ENCODE peak calls at places on chromosomes 16 and 17, in six cellular contexts. V is upper lobe of left lung, Q is GM12878, T is HepG2, D is K562, B is A549. E is an unnamed sample.

GRCh38 chr16:2814757-2815298 is 2.2 kb upstream of the PRSS21 start:
- ATAC-seq in V (no peak), Q (no peak), T (peak; percentile 24), D (no peak), B (no peak), E (no peak)

GRCh38 chr16:83136924-83137323 is 510.2 kb downstream of the CDH13 start:
- ATAC-seq in V (peak; percentile 27), Q (no peak), T (peak; percentile 66), D (no peak), B (no peak), E (no peak)

GRCh38 chr17:14196337-14196997 is 40.2 kb downstream of the CDRT15 start:
- ATAC-seq in V (no peak), Q (peak; percentile 63), T (peak; percentile 80), D (peak; percentile 73), B (peak; percentile 55), E (no peak)

GRCh38 chr17:58242171-58242784 is 3.9 kb downstream of the LPO start:
- ATAC-seq in V (no peak), Q (peak; percentile 90), T (no peak), D (no peak), B (no peak), E (no peak)

GRCh38 chr17:1997587-1998425 is 27.3 kb downstream of the RTN4RL1 start:
- ATAC-seq in V (peak; percentile 53), Q (no peak), T (peak; percentile 70), D (no peak), B (peak; percentile 64), E (no peak)

GRCh38 chr17:42389135-42389417 is 834 bp upstream of the STAT3 start:
- ATAC-seq in V (no peak), Q (peak; percentile 52), T (no peak), D (peak; percentile 9), B (peak; percentile 49), E (no peak)

GRCh38 chr17:80395402-80396151 is 19.4 kb upstream of the ENDOV start:
- ATAC-seq in V (peak; percentile 17), Q (no peak), T (peak; percentile 48), D (peak; percentile 55), B (peak; percentile 63), E (no peak)

GRCh38 chr16:86343111-86343642 is 167.2 kb upstream of the FOXF1 start:
- ATAC-seq in V (peak; percentile 69), Q (no peak), T (no peak), D (no peak), B (no peak), E (peak; percentile 93)

GRCh38 chr17:27489045-27489715 is 32.9 kb downstream of the KSR1 start:
- ATAC-seq in V (peak; percentile 94), Q (no peak), T (no peak), D (no peak), B (peak; percentile 51), E (peak; percentile 87)

GRCh38 chr16:88639231-88640038 is 1.1 kb downstream of the IL17C start:
- ATAC-seq in V (no peak), Q (peak; percentile 23), T (peak; percentile 74), D (peak; percentile 44), B (peak; percentile 11), E (peak; percentile 8)

GRCh38 chr17:22512997-22513538 is 820.7 kb downstream of the KCNJ18 start:
- ATAC-seq in V (no peak), Q (no peak), T (peak; percentile 85), D (peak; percentile 96), B (peak; percentile 11), E (no peak)

GRCh38 chr17:12180644-12181261 is 160.1 kb downstream of the MAP2K4 start:
- ATAC-seq in V (peak; percentile 48), Q (peak; percentile 68), T (no peak), D (peak; percentile 61), B (peak; percentile 67), E (peak; percentile 57)

GRCh38 chr17:12107905-12108304 is 87.2 kb downstream of the MAP2K4 start:
- ATAC-seq in V (no peak), Q (no peak), T (no peak), D (no peak), B (no peak), E (no peak)

GRCh38 chr17:80026359-80027042 is 9.2 kb downstream of the TBC1D16 start:
- ATAC-seq in V (no peak), Q (no peak), T (no peak), D (no peak), B (no peak), E (no peak)

GRCh38 chr17:74295625-74296547 is 21.9 kb downstream of the DNAI2 start:
- ATAC-seq in V (peak; percentile 72), Q (peak; percentile 73), T (peak; percentile 44), D (peak; percentile 96), B (peak; percentile 63), E (no peak)

GRCh38 chr16:57240872-57241271 is 4.2 kb upstream of the ARL2BP start:
- ATAC-seq in V (no peak), Q (peak; percentile 11), T (no peak), D (no peak), B (no peak), E (no peak)

GRCh38 chr17:76682306-76682705 is 28.5 kb downstream of the MXRA7 start:
- ATAC-seq in V (peak; percentile 76), Q (no peak), T (no peak), D (peak; percentile 18), B (no peak), E (peak; percentile 17)

GRCh38 chr17:34236341-34236892 is 18.7 kb upstream of the CCL2 start:
- ATAC-seq in V (peak; percentile 3), Q (no peak), T (no peak), D (no peak), B (no peak), E (no peak)

GRCh38 chr16:85681255-85681654 is 7.5 kb downstream of the GINS2 start:
- ATAC-seq in V (no peak), Q (no peak), T (no peak), D (no peak), B (no peak), E (no peak)

GRCh38 chr17:50660887-50661345 is 26.2 kb downstream of the ABCC3 start:
- ATAC-seq in V (peak; percentile 3), Q (no peak), T (peak; percentile 5), D (no peak), B (peak; percentile 8), E (no peak)

GRCh38 chr17:50662632-50663225 is 28.0 kb downstream of the ABCC3 start:
- ATAC-seq in V (no peak), Q (no peak), T (no peak), D (no peak), B (no peak), E (no peak)

GRCh38 chr17:50661348-50661747 is 26.7 kb downstream of the ABCC3 start:
- ATAC-seq in V (no peak), Q (no peak), T (no peak), D (peak; percentile 31), B (peak; percentile 25), E (no peak)

GRCh38 chr17:50660042-50660886 is 25.6 kb downstream of the ABCC3 start:
- ATAC-seq in V (peak; percentile 64), Q (no peak), T (peak; percentile 68), D (no peak), B (peak; percentile 23), E (peak; percentile 53)

GRCh38 chr17:50661795-50662391 is 27.2 kb downstream of the ABCC3 start:
- ATAC-seq in V (peak; percentile 51), Q (peak; percentile 64), T (peak; percentile 42), D (peak; percentile 87), B (peak; percentile 61), E (peak; percentile 77)
- TF ChIP-seq EP300 in V (no peak), Q (no peak), T (peak; percentile 96), D (peak; percentile 86), B (peak; percentile 98), E (no peak)

DNA sequence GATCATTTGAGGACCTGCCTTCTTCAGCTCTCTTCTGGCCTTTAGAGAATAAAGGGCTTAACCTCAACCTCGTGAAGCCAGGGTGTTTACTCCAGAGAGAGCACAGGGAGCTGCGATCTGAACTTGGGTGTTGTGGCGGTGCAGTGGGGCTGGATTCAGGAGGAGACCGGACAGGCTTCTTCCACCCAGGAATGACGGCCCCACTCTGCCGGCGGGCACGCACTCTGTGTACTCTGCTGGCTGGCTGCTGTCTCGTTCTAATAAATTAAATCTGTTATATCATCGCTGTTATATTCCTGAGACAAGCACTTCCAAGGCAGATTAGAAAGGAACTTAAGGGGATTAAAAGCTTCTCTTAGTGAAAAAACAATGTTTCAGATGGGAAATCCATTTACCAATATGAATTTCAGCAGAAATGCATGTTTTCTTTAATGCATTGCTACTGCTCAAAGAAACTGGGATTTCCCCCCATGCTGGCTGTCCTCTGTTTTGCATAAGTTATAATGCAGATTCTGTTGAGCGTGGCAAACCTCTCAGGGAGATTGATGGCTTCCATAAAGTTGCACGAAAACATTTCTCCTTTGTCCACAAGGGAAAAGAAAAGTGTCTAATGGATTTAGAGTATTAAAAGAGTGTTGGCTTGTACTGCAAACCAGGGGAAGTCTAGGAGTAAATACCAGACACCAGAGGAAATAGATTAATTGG is 168.6 kb upstream of the IRX3 start:
- ATAC-seq in V (no peak), Q (no peak), T (no peak), D (no peak), B (no peak), E (no peak)
- TF ChIP-seq EP300 in V (no peak), Q (no peak), T (no peak), D (no peak), B (no peak), E (no peak)

DNA sequence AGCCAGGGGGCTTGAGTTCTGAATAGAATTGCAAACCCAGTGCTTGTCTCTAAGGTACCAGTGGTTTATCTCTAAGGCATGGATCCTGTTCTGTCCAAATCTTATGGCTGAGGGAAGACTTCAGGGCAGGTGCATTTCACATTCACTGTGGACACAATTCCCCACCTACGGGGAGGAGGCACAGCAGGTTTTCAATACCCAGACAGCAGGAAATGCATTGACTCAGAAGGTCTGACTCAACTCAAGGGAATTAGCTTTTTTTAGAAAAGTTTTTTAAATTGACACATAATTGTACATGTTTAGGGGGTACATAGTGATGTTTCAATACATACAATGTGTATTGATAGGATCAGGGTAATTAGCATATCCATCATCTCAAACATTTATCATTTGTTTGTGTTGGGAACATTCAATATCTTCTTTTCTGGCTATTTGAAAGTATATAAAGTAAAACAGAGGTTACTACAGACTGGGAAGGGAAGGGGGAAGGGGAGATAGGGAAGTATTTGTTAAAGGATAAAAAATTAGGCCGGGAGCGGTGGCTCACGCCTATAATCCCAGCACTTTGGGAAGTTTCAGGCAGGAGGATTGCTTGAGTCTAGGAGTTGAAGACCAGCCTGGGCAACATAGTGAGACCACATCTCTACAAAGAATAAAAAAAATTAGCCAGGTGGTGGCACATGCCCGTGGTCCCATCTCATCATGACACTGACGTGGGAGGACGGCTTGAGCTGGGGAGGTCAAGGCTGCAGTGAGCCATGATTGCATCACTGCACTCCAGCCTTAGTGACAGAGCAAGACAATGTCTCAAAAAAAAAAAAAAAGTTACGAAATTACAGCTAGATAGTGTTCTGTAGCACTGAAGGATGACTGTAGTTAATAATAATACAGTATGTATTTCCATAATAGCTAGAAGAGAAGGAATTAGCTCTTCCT is 54.9 kb downstream of the RGS9 start:
- ATAC-seq in V (no peak), Q (no peak), T (no peak), D (no peak), B (peak; percentile 41), E (no peak)
- TF ChIP-seq EP300 in V (no peak), Q (no peak), T (no peak), D (no peak), B (no peak), E (no peak)

GRCh38 chr17:78441271-78441986 is 63.0 kb downstream of the PGS1 start:
- ATAC-seq in V (no peak), Q (no peak), T (no peak), D (no peak), B (no peak), E (no peak)

GRCh38 chr17:78444392-78444791 is 65.9 kb downstream of the PGS1 start:
- ATAC-seq in V (no peak), Q (no peak), T (no peak), D (peak; percentile 74), B (no peak), E (no peak)

GRCh38 chr17:78446833-78447232 is 68.4 kb downstream of the PGS1 start:
- ATAC-seq in V (no peak), Q (no peak), T (no peak), D (no peak), B (no peak), E (no peak)

GRCh38 chr17:78438694-78439325 is 60.4 kb downstream of the PGS1 start:
- ATAC-seq in V (no peak), Q (no peak), T (no peak), D (no peak), B (no peak), E (peak; percentile 17)

GRCh38 chr17:78442648-78443128 is 64.2 kb downstream of the PGS1 start:
- ATAC-seq in V (peak; percentile 91), Q (no peak), T (no peak), D (no peak), B (no peak), E (peak; percentile 86)
- TF ChIP-seq EP300 in V (peak; percentile 90), Q (no peak), T (no peak), D (no peak), B (no peak), E (no peak)

E was measured in gastroesophageal sphincter.